ENCODE peak calls at places on chromosomes 1 and 21, in nine cellular contexts. V is ascending aorta; U is CD4-positive, alpha-beta T cell; W is A549; H is heart right ventricle; L is lung; Y is neural progenitor cell; R is CD8-positive, alpha-beta T cell; O is lower lobe of right lung. B is an unnamed sample.

GRCh38 chr1:239719642-239720258 is 333.4 kb downstream of the CHRM3 start:
- DNase-seq in V (no peak), U (peak), W (no peak), H (no peak), L (no peak), Y (no peak), R (peak), O (no peak), B (no peak)

GRCh38 chr1:115052454-115053083 is 22.9 kb downstream of the TSHB start:
- DNase-seq in V (no peak), U (peak), W (peak), H (no peak), L (peak), Y (peak), R (peak), O (no peak), B (peak)

GRCh38 chr1:184212649-184213314 is 161.3 kb downstream of the TSEN15 start:
- DNase-seq in V (no peak), U (no peak), W (peak), H (no peak), L (peak), Y (no peak), R (no peak), O (no peak), B (no peak)

GRCh38 chr1:187691439-187691838 is 862.7 kb downstream of the PLA2G4A start:
- DNase-seq in V (no peak), U (no peak), W (peak), H (no peak), L (no peak), Y (no peak), R (no peak), O (no peak), B (no peak)

GRCh38 chr1:192747942-192748341 is 60.9 kb upstream of the RGS2 start:
- DNase-seq in V (no peak), U (no peak), W (peak), H (no peak), L (no peak), Y (no peak), R (no peak), O (no peak), B (no peak)

GRCh38 chr1:179229214-179230140 is at the start of gene ABL2:
- DNase-seq in V (peak), U (peak), W (peak), H (peak), L (peak), Y (peak), R (peak), O (peak), B (peak)

GRCh38 chr1:20358761-20359263 is 68.1 kb downstream of the VWA5B1 start:
- DNase-seq in V (no peak), U (no peak), W (peak), H (peak), L (peak), Y (no peak), R (no peak), O (peak), B (peak)

GRCh38 chr1:41537788-41538351 is 53.4 kb upstream of the EDN2 start:
- DNase-seq in V (peak), U (no peak), W (peak), H (peak), L (no peak), Y (no peak), R (no peak), O (peak), B (peak)

GRCh38 chr1:20733361-20733975 is 965 bp upstream of the SH2D5 start:
- DNase-seq in V (peak), U (no peak), W (no peak), H (no peak), L (no peak), Y (no peak), R (no peak), O (no peak), B (no peak)

GRCh38 chr1:174447866-174448530 is at the start of gene GPR52:
- DNase-seq in V (no peak), U (no peak), W (no peak), H (no peak), L (no peak), Y (no peak), R (no peak), O (no peak), B (no peak)

GRCh38 chr1:205447457-205448415 is 8.1 kb downstream of the BLACAT1 start:
- DNase-seq in V (no peak), U (no peak), W (no peak), H (no peak), L (no peak), Y (peak), R (no peak), O (no peak), B (peak)

GRCh38 chr1:230565141-230565540 is 77.1 kb upstream of the COG2 start:
- DNase-seq in V (no peak), U (no peak), W (no peak), H (no peak), L (no peak), Y (no peak), R (no peak), O (no peak), B (no peak)

GRCh38 chr1:109890115-109890953 is 20.3 kb upstream of the CSF1 start:
- DNase-seq in V (no peak), U (no peak), W (no peak), H (no peak), L (no peak), Y (no peak), R (no peak), O (no peak), B (no peak)

GRCh38 chr1:223141021-223141420 is 2.0 kb downstream of the TLR5 start:
- DNase-seq in V (no peak), U (no peak), W (no peak), H (no peak), L (no peak), Y (peak), R (no peak), O (no peak), B (peak)

GRCh38 chr1:91138959-91139358 is 117.1 kb upstream of the ZNF644 start:
- DNase-seq in V (no peak), U (no peak), W (no peak), H (no peak), L (no peak), Y (no peak), R (no peak), O (no peak), B (no peak)

GRCh38 chr21:26964379-26964778 is 2.5 kb downstream of the ADAMTS5 start:
- DNase-seq in V (peak), U (no peak), W (no peak), H (peak), L (peak), Y (peak), R (no peak), O (no peak), B (no peak)

GRCh38 chr1:200351826-200352549 is 57.8 kb downstream of the ZNF281 start:
- DNase-seq in V (no peak), U (no peak), W (peak), H (no peak), L (no peak), Y (no peak), R (no peak), O (no peak), B (no peak)

GRCh38 chr1:166379447-166379846 is 212.6 kb upstream of the FAM78B start:
- DNase-seq in V (no peak), U (no peak), W (peak), H (peak), L (no peak), Y (no peak), R (no peak), O (no peak), B (no peak)

GRCh38 chr1:70091811-70092210 is 113.6 kb downstream of the LRRC40 start:
- DNase-seq in V (no peak), U (no peak), W (no peak), H (no peak), L (no peak), Y (no peak), R (no peak), O (no peak), B (no peak)

GRCh38 chr1:41500781-41501518 is 16.5 kb upstream of the EDN2 start:
- DNase-seq in V (no peak), U (no peak), W (no peak), H (no peak), L (no peak), Y (no peak), R (no peak), O (no peak), B (no peak)

GRCh38 chr1:192682335-192682734 is 46.4 kb downstream of the RGS13 start:
- DNase-seq in V (no peak), U (no peak), W (no peak), H (no peak), L (no peak), Y (no peak), R (no peak), O (no peak), B (no peak)

GRCh38 chr1:53987880-53988279 is 30.1 kb downstream of the LDLRAD1 start:
- DNase-seq in V (no peak), U (no peak), W (no peak), H (no peak), L (no peak), Y (no peak), R (no peak), O (no peak), B (no peak)

GRCh38 chr1:233638513-233638912 is 24.6 kb downstream of the KCNK1 start:
- DNase-seq in V (no peak), U (no peak), W (no peak), H (no peak), L (no peak), Y (no peak), R (no peak), O (no peak), B (no peak)

GRCh38 chr1:98487620-98488019 is 173.9 kb upstream of the SNX7 start:
- DNase-seq in V (no peak), U (no peak), W (no peak), H (no peak), L (no peak), Y (no peak), R (no peak), O (no peak), B (no peak)

GRCh38 chr1:228059536-228060457 is 22.7 kb upstream of the ARF1 start:
- DNase-seq in V (peak), U (peak), W (peak), H (no peak), L (peak), Y (peak), R (peak), O (peak), B (peak)

DNA sequence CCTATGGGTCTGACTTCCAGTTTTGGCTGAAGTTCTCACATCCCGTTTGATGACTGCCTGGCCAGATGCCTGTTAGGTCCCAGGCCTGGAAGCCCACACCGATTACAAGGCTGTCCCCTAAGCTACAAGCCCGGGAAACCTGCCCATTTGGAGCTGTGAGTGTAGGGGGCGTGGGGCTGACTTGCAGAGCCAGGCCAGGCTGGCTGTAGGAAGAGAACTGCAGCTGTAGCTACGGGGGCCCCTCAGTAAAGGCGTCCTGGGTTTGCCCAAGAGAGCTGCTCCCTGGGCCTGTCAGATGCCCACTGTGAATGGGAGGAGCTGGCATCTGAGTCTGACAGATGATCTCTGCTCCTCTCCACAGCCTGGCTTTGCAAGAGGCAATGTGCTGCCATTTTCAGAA is 199.7 kb downstream of the CAMTA1 start:
- DNase-seq in V (peak), U (no peak), W (no peak), H (no peak), L (no peak), Y (no peak), R (no peak), O (no peak), B (no peak)
- H3K27ac ChIP-seq in V (no peak), U (no peak), W (no peak), H (no peak), L (no peak), Y (no peak), R (no peak), O (no peak), B (no peak)

GRCh38 chr1:153397056-153397923 is 6.4 kb upstream of the S100A8 start:
- DNase-seq in V (no peak), U (no peak), W (no peak), H (no peak), L (no peak), Y (no peak), R (no peak), O (no peak), B (no peak)

GRCh38 chr1:153394391-153394790 is 3.5 kb upstream of the S100A8 start:
- DNase-seq in V (no peak), U (no peak), W (no peak), H (no peak), L (no peak), Y (no peak), R (no peak), O (no peak), B (no peak)

GRCh38 chr1:153395136-153395685 is 4.3 kb upstream of the S100A8 start:
- DNase-seq in V (no peak), U (no peak), W (no peak), H (peak), L (no peak), Y (no peak), R (no peak), O (no peak), B (no peak)

GRCh38 chr1:153396461-153396860 is 5.6 kb upstream of the S100A8 start:
- DNase-seq in V (no peak), U (no peak), W (no peak), H (no peak), L (no peak), Y (no peak), R (no peak), O (no peak), B (no peak)

GRCh38 chr1:153395776-153396175 is 4.9 kb upstream of the S100A8 start:
- DNase-seq in V (no peak), U (no peak), W (no peak), H (no peak), L (no peak), Y (no peak), R (no peak), O (no peak), B (no peak)
- TF ChIP-seq CTCF in V (no peak), U (no peak), W (no peak), H (no peak), L (no peak), Y (no peak), R (no peak), O (no peak), B (no peak)

DNA sequence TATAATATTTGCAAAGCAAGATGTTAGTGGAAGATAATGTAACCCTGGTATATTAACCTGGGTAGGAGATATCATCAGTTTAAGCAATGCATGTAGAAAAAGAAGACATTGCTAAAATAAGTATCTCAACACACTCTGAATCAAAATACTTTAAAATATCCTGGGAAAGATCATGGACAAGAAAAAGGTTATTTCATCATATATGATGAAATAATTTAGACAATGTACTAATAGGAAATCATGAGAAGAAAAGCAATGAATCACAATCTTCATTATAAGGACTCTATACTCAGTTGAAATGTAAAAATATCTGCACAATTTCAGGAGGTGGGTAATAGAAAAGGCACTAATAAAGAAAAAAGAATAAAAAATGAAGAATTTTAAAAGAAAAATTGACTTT is 158.8 kb downstream of the KCNT2 start:
- DNase-seq in V (no peak), U (no peak), W (no peak), H (no peak), L (no peak), Y (no peak), R (no peak), O (no peak), B (no peak)
- H3K27ac ChIP-seq in V (no peak), U (no peak), W (no peak), H (no peak), L (no peak), Y (no peak), R (no peak), O (no peak), B (no peak)

DNA sequence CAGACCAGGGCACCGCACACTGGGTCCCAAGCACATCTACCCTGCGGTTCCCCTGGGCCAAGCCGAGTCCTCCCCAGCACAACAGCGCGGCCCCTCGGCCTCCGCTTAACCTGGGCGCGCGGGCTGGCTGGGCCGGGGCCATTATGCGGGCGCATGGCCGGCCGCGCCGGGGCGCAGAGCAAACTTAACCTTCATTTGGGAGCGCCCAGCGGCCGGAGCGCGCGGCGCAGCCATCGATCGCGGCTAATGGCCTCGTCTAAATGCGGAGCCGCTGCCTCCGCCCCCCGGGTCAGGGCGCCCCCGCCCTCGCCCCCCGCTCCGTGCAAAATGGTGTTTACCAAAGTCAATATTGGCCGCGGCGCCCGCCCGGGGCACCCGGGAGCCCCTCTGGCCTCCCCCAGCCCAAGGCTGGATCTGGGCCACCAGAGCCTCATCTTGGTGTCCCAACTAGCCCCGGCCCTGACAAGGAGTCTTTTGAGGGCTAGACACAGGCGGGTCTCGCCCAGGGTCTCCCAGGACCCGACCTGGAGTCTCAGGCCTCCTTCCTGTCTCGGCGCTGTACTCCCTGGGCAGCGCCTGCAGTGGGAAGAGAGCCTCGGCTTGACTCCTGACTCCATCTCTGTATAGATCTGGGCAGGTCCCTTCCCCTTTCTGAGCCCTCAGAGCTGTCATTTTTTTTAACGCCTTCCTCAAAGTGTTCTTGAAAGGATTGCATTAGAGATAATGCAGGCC is 272.0 kb downstream of the TRABD2B start:
- DNase-seq in V (no peak), U (no peak), W (peak), H (no peak), L (no peak), Y (peak), R (no peak), O (no peak), B (peak)
- TF ChIP-seq CTCF in V (peak), U (no peak), W (no peak), H (peak), L (no peak), Y (peak), R (no peak), O (no peak), B (no peak)

DNA sequence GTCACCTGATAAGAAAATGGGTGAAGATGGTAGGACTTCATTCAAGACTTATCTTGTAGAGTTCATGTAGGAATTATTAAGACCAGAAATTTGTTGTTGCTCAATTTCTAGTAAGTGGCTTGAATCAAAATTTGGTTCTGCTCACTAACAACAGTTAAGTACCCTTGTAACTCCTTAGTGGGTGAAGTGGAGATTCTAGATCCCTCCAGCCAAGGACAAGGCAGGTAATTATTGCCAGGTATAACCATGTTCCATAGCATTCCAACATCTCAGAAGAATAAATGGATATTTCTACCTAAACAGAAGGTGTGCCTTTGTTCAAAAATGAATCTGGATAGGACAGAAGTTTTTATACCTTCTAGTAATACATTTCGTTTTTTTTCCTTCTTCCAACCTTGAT is 282.3 kb downstream of the DUSP10 start:
- DNase-seq in V (no peak), U (no peak), W (no peak), H (no peak), L (no peak), Y (no peak), R (no peak), O (no peak), B (no peak)
- H3K27ac ChIP-seq in V (no peak), U (no peak), W (no peak), H (no peak), L (no peak), Y (no peak), R (no peak), O (no peak), B (no peak)